ENCODE peak calls at places on chromosomes 6 and 20, in ten cellular contexts. E is B cell; O is heart left ventricle; U is activated naive CD4-positive, alpha-beta T cell treated with anti-CD3 and anti-CD28 coated beads for 36 hours; M is NAMALWA; Q is fibroblast of lung; Z is NCI-H774; F is BJ; Y is iPS DF 19.7; D is uterus. I is an unnamed sample.
A peak's percentile ranks its signal among the peaks of the same experiment; 100 is the strongest.

GRCh38 chr6:291148-291696 is 1.1 kb upstream of the DUSP22 start:
- DNase-seq in F (no peak), E (no peak), M (no peak), U (peak; percentile 23), Q (no peak), Y (no peak), O (no peak), D (no peak), Z (no peak), I (no peak)

GRCh38 chr20:6576721-6577120 is 190.8 kb upstream of the BMP2 start:
- DNase-seq in D (no peak), F (no peak), M (no peak), U (no peak), Y (no peak), Q (peak; percentile 44), O (no peak), Z (no peak), E (no peak), I (no peak)

GRCh38 chr20:25136643-25137559 is 55.0 kb upstream of the VSX1 start:
- DNase-seq in Z (no peak), M (no peak), Y (no peak), F (peak; percentile 46), E (no peak), O (peak; percentile 74), D (no peak), Q (peak; percentile 93), U (no peak), I (peak; percentile 93)

GRCh38 chr6:105209950-105210706 is 30.3 kb upstream of the POPDC3 start:
- DNase-seq in D (no peak), Y (no peak), M (no peak), O (no peak), E (no peak), F (peak; percentile 50), Z (no peak), Q (peak; percentile 80), U (no peak), I (no peak)

GRCh38 chr20:23588434-23589403 is 17.0 kb downstream of the CST9 start:
- DNase-seq in U (no peak), Q (no peak), E (no peak), Z (no peak), F (no peak), Y (no peak), D (no peak), M (peak; percentile 19), O (no peak), I (no peak)

GRCh38 chr6:109720336-109720735 is 29.2 kb downstream of the FIG4 start:
- DNase-seq in E (no peak), Q (no peak), F (no peak), Y (no peak), U (no peak), M (no peak), D (no peak), Z (no peak), O (no peak), I (no peak)

GRCh38 chr20:20549267-20549612 is 163.2 kb downstream of the RALGAPA2 start:
- DNase-seq in F (no peak), Z (no peak), M (no peak), D (no peak), Q (no peak), U (no peak), E (no peak), O (no peak), Y (no peak), I (no peak)

GRCh38 chr6:158626360-158627167 is 18.0 kb downstream of the DYNLT1 start:
- DNase-seq in Q (no peak), M (no peak), Y (no peak), E (no peak), F (no peak), U (no peak), D (no peak), Z (no peak), O (no peak), I (no peak)

GRCh38 chr6:113949499-113949898 is 21.4 kb downstream of the HDAC2 start:
- DNase-seq in Y (no peak), D (no peak), F (no peak), E (no peak), Q (no peak), Z (no peak), O (no peak), U (no peak), M (no peak), I (no peak)

GRCh38 chr6:123323419-123324329 is 313.1 kb downstream of the TRDN start:
- DNase-seq in F (no peak), E (no peak), Z (no peak), M (no peak), D (no peak), U (no peak), Q (peak; percentile 57), O (no peak), Y (no peak), I (no peak)

GRCh38 chr6:8192597-8192996 is 90.2 kb upstream of the EEF1E1 start:
- DNase-seq in M (no peak), Y (no peak), D (no peak), Q (no peak), Z (no peak), O (no peak), F (no peak), U (no peak), E (no peak), I (no peak)

GRCh38 chr6:92777146-92777740 is 642.1 kb downstream of the EPHA7 start:
- DNase-seq in Z (peak; percentile 81), Y (no peak), U (no peak), E (no peak), O (no peak), D (no peak), F (no peak), M (peak; percentile 72), Q (peak; percentile 68), I (no peak)

GRCh38 chr6:151451417-151451949 is 443 bp downstream of the RMND1 start:
- DNase-seq in O (no peak), Y (no peak), E (no peak), M (no peak), U (no peak), D (no peak), Z (no peak), Q (no peak), F (no peak), I (no peak)

GRCh38 chr20:10448270-10449156 is 13.4 kb downstream of the SLX4IP start:
- DNase-seq in U (no peak), E (no peak), Z (no peak), Y (no peak), D (no peak), Q (peak; percentile 62), F (no peak), O (no peak), M (no peak), I (no peak)

GRCh38 chr6:169273511-169273910 is 19.9 kb upstream of the THBS2 start:
- DNase-seq in Q (no peak), D (no peak), Z (no peak), O (no peak), Y (no peak), M (no peak), U (no peak), E (no peak), F (no peak), I (no peak)

GRCh38 chr20:10954137-10954840 is 280.5 kb upstream of the JAG1 start:
- DNase-seq in Z (no peak), D (no peak), F (no peak), Q (no peak), O (no peak), Y (no peak), M (no peak), E (no peak), U (no peak), I (no peak)

GRCh38 chr6:17027441-17027840 is 74.4 kb upstream of the STMND1 start:
- DNase-seq in O (no peak), Y (no peak), Q (no peak), E (no peak), D (no peak), F (no peak), M (no peak), Z (no peak), U (no peak), I (no peak)

GRCh38 chr6:66662721-66663120 is 955.7 kb upstream of the EYS start:
- DNase-seq in Z (no peak), E (no peak), O (no peak), U (no peak), Q (no peak), Y (no peak), D (no peak), M (no peak), F (no peak), I (no peak)

GRCh38 chr6:90294989-90295853 is 1.4 kb downstream of the BACH2 start:
- DNase-seq in Z (no peak), D (peak; percentile 49), O (peak; percentile 55), Q (peak; percentile 65), U (peak; percentile 80), M (no peak), F (no peak), E (peak; percentile 59), Y (no peak), I (peak; percentile 61)

GRCh38 chr20:48604936-48605335 is 222.9 kb downstream of the PREX1 start:
- DNase-seq in E (no peak), Y (no peak), Q (no peak), U (no peak), D (no peak), M (no peak), F (no peak), O (no peak), Z (no peak), I (no peak)